ENCODE peak calls at places on chromosomes 3 and 15, in eight cellular contexts. J is GM12892; Y is HT-29; F is left colon; T is heart right ventricle; D is activated CD4-positive, alpha-beta T cell treated with anti-CD3 and anti-CD28 coated beads, Interleukin-2, amount 10 ng/mL, durations not matched to agents 7 days and 5 days; L is NCI-H1092; O is neural crest cell. A is an unnamed sample.

GRCh38 chr15:75785771-75786563 is 57.3 kb upstream of the UBE2Q2 start:
- DNase-seq in J (no peak), Y (no peak), F (no peak), T (no peak), D (no peak), L (peak; percentile 52), O (peak; percentile 50), A (peak; percentile 21)

GRCh38 chr3:139353920-139354556 is 10.2 kb downstream of the MRPS22 start:
- DNase-seq in J (no peak), Y (peak; percentile 67), F (no peak), T (no peak), D (no peak), L (peak; percentile 8), O (peak; percentile 26), A (peak; percentile 75)

GRCh38 chr3:98780343-98780742 is 17.2 kb downstream of the ST3GAL6 start:
- DNase-seq in J (no peak), Y (no peak), F (no peak), T (no peak), D (no peak), L (no peak), O (no peak), A (peak; percentile 86)

GRCh38 chr3:146044046-146044445 is 116.9 kb downstream of the PLOD2 start:
- DNase-seq in J (no peak), Y (no peak), F (no peak), T (no peak), D (no peak), L (no peak), O (no peak), A (no peak)

GRCh38 chr15:33430564-33430963 is 119.8 kb downstream of the RYR3 start:
- DNase-seq in J (no peak), Y (no peak), F (no peak), T (no peak), D (no peak), L (no peak), O (no peak), A (no peak)

GRCh38 chr3:185796431-185797107 is 28.3 kb downstream of the IGF2BP2 start:
- DNase-seq in J (no peak), Y (peak; percentile 93), F (no peak), T (no peak), D (no peak), L (no peak), O (no peak), A (peak; percentile 43)

GRCh38 chr3:78726545-78726944 is 1041.3 kb downstream of the ROBO1 start:
- DNase-seq in J (no peak), Y (no peak), F (no peak), T (no peak), D (no peak), L (no peak), O (no peak), A (no peak)

GRCh38 chr3:120021523-120021922 is 72.7 kb downstream of the GSK3B start:
- DNase-seq in J (no peak), Y (no peak), F (no peak), T (no peak), D (no peak), L (no peak), O (no peak), A (no peak)

GRCh38 chr15:39341238-39341637 is 239.6 kb upstream of the THBS1 start:
- DNase-seq in J (no peak), Y (no peak), F (no peak), T (no peak), D (no peak), L (no peak), O (no peak), A (no peak)

GRCh38 chr3:54146383-54147239 is 24.3 kb downstream of the CACNA2D3 start:
- DNase-seq in J (peak; percentile 28), Y (peak; percentile 55), F (no peak), T (peak; percentile 31), D (no peak), L (peak; percentile 12), O (peak; percentile 62), A (peak; percentile 70)

GRCh38 chr3:72354486-72354885 is 493.8 kb downstream of the SHQ1 start:
- DNase-seq in J (no peak), Y (no peak), F (no peak), T (no peak), D (no peak), L (no peak), O (no peak), A (no peak)